ENCODE peak calls at places on chromosome 4, in four cellular contexts. G is GM12878, B is K562, Q is H1. M is an unnamed sample.

GRCh38 chr4:59339631-59340030 is 1860.5 kb upstream of the ADGRL3 start:
- DNase-seq in Q (no peak), B (no peak), G (no peak), M (no peak)

GRCh38 chr4:113673450-113673849 is 88.1 kb downstream of the CAMK2D start:
- DNase-seq in Q (peak; percentile 3), G (no peak), B (no peak), M (no peak)

GRCh38 chr4:55092504-55092903 is 32.9 kb downstream of the KDR start:
- DNase-seq in Q (no peak), G (no peak), B (no peak), M (no peak)

GRCh38 chr4:74418063-74418670 is 26.8 kb upstream of the AREG start:
- DNase-seq in Q (no peak), B (no peak), G (no peak), M (no peak)

GRCh38 chr4:182212211-182212761 is 30.9 kb upstream of the TENM3 start:
- DNase-seq in G (no peak), B (no peak), Q (no peak), M (peak; percentile 77)

GRCh38 chr4:61805237-61805636 is 605.1 kb downstream of the ADGRL3 start:
- DNase-seq in G (no peak), B (no peak), Q (no peak), M (no peak)

GRCh38 chr4:145694929-145695328 is 15.0 kb downstream of the C4orf51 start:
- DNase-seq in G (no peak), B (no peak), Q (no peak), M (no peak)

GRCh38 chr4:126708716-126709115 is 924.0 kb upstream of the INTU start:
- DNase-seq in Q (no peak), B (no peak), G (no peak), M (no peak)

GRCh38 chr4:148056879-148057278 is 325.0 kb downstream of the ARHGAP10 start:
- DNase-seq in Q (peak; percentile 25), B (peak; percentile 22), G (peak; percentile 95), M (no peak)

GRCh38 chr4:2289955-2290333 is 28.0 kb upstream of the MXD4 start:
- DNase-seq in Q (no peak), B (no peak), G (no peak), M (no peak)

GRCh38 chr4:4356106-4357041 is 30.5 kb upstream of the NSG1 start:
- DNase-seq in Q (no peak), G (no peak), B (no peak), M (no peak)

GRCh38 chr4:185219551-185220344 is 10.3 kb downstream of the SNX25 start:
- DNase-seq in G (no peak), Q (no peak), B (no peak), M (no peak)

GRCh38 chr4:32864713-32865351 is 2144.7 kb downstream of the PCDH7 start:
- DNase-seq in B (no peak), Q (no peak), G (no peak), M (no peak)

GRCh38 chr4:139223682-139224317 is 46.8 kb upstream of the ELF2 start:
- DNase-seq in Q (no peak), G (no peak), B (no peak), M (no peak)

GRCh38 chr4:128229458-128229805 is 58.2 kb downstream of the PGRMC2 start:
- DNase-seq in G (no peak), Q (no peak), B (no peak), M (no peak)

GRCh38 chr4:152961041-152961751 is 25.1 kb downstream of the FHDC1 start:
- DNase-seq in Q (no peak), B (no peak), G (no peak), M (no peak)

GRCh38 chr4:128812360-128812958 is 3.0 kb downstream of the JADE1 start:
- DNase-seq in B (peak; percentile 71), G (no peak), Q (no peak), M (peak; percentile 82)

GRCh38 chr4:89111833-89112563 is 665 bp downstream of the TIGD2 start:
- DNase-seq in B (no peak), G (no peak), Q (no peak), M (peak; percentile 30)

GRCh38 chr4:31458813-31459212 is 738.6 kb downstream of the PCDH7 start:
- DNase-seq in Q (no peak), B (no peak), G (no peak), M (no peak)

GRCh38 chr4:128386761-128387599 is 99.4 kb upstream of the PGRMC2 start:
- DNase-seq in G (no peak), B (peak; percentile 23), Q (no peak), M (peak; percentile 67)

GRCh38 chr4:2497931-2498330 is 29.0 kb downstream of the RNF4 start:
- DNase-seq in B (no peak), G (peak; percentile 90), Q (no peak), M (no peak)

GRCh38 chr4:7324651-7325121 is 110.0 kb downstream of the PSAPL1 start:
- DNase-seq in G (no peak), B (no peak), Q (no peak), M (peak; percentile 59)

GRCh38 chr4:7326693-7327340 is 107.9 kb downstream of the PSAPL1 start:
- DNase-seq in Q (no peak), B (no peak), G (no peak), M (peak; percentile 57)

GRCh38 chr4:7326306-7326692 is 108.4 kb downstream of the PSAPL1 start:
- DNase-seq in B (no peak), G (no peak), Q (no peak), M (no peak)

GRCh38 chr4:7323872-7324650 is 110.7 kb downstream of the PSAPL1 start:
- DNase-seq in B (no peak), Q (no peak), G (no peak), M (no peak)

GRCh38 chr4:7325541-7325940 is 109.2 kb downstream of the PSAPL1 start:
- DNase-seq in G (no peak), B (no peak), Q (no peak), M (no peak)
- TF ChIP-seq NRF1 in G (no peak), B (no peak), Q (no peak), M (no peak)

GRCh38 chr4:176885224-176885623 is 92.5 kb upstream of the VEGFC start:
- DNase-seq in Q (no peak), B (no peak), G (no peak), M (no peak)

GRCh38 chr4:176886135-176886534 is 93.4 kb upstream of the VEGFC start:
- DNase-seq in B (no peak), G (no peak), Q (no peak), M (no peak)

GRCh38 chr4:176882201-176882600 is 89.5 kb upstream of the VEGFC start:
- DNase-seq in G (no peak), B (no peak), Q (no peak), M (no peak)

GRCh38 chr4:176883108-176883550 is 90.4 kb upstream of the VEGFC start:
- DNase-seq in Q (no peak), B (no peak), G (no peak), M (no peak)

GRCh38 chr4:176883681-176884418 is 91.1 kb upstream of the VEGFC start:
- DNase-seq in G (no peak), B (no peak), Q (no peak), M (no peak)
- TF ChIP-seq NRF1 in G (no peak), B (no peak), Q (no peak), M (no peak)

GRCh38 chr4:121208571-121208970 is 44.5 kb upstream of the TNIP3 start:
- DNase-seq in Q (no peak), G (no peak), B (no peak), M (no peak)

GRCh38 chr4:121216438-121216837 is 52.3 kb upstream of the TNIP3 start:
- DNase-seq in G (no peak), B (no peak), Q (no peak), M (no peak)

GRCh38 chr4:121209171-121209570 is 45.0 kb upstream of the TNIP3 start:
- DNase-seq in Q (no peak), G (no peak), B (no peak), M (no peak)

GRCh38 chr4:121213940-121214339 is 49.8 kb upstream of the TNIP3 start:
- DNase-seq in B (no peak), Q (no peak), G (no peak), M (no peak)

DNA sequence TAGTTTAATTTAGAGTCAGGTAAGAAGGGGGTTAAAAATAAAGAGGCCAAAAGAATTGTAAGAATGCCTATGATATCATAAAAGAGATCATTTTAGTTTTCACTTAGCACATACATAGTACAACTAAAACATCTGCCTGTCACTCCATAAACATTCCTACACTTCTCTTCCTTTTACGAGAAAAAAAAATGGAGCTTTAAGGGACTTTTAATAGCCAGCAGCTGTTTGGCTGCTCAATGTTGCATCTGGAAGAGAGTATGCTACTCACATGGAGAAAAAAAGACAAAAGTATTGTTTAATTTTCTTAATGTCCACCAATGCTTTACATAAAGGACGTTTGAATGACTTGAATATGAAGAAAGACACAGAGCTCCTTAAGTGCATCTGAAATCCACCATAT is 48.7 kb upstream of the TNIP3 start:
- DNase-seq in G (no peak), Q (no peak), B (no peak), M (no peak)
- TF ChIP-seq NRF1 in G (no peak), Q (no peak), B (no peak), M (no peak)

DNA sequence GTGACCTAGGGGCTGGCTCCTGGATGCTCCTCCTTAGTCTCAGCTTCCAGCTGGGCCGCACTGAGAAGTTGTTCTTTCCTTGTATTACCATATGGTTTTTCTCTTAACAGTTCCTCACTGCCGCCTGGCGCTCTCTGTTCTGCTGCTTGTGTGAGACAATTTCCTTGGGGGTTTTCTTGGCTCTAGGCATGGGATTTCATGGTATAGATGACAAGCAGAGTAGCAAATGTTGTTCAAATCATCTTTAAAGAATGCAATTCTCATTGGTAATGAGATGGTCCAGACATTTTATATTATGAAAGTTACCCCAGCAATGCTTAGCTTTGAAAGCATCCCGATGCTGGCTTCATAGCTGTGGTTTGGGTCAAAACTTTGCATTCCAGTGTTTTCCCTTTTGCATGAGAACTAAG is 37.6 kb downstream of the SEPTIN11 start:
- DNase-seq in G (no peak), Q (no peak), B (no peak), M (no peak)
- TF ChIP-seq NRF1 in G (no peak), Q (no peak), B (no peak), M (no peak)

GRCh38 chr4:159977907-159978617 is 875.2 kb downstream of the RAPGEF2 start:
- DNase-seq in Q (no peak), B (no peak), G (no peak), M (no peak)
- TF ChIP-seq NRF1 in Q (no peak), B (no peak), G (no peak), M (no peak)

M was measured in SK-N-SH.